ENCODE peak calls at places on chromosomes 5 and 9, in ten cellular contexts. V is A549, B is spleen, W is heart left ventricle, T is IMR-90, I is adrenal gland, C is K562, M is suprapubic skin, U is transverse colon, Q is HCT116. L is an unnamed sample.

GRCh38 chr5:147805030-147805454 is 22.5 kb upstream of the JAKMIP2 start:
- DNase-seq in V (no peak), B (peak), W (no peak), T (no peak), I (peak), C (no peak), M (no peak), U (peak), Q (no peak), L (no peak)

GRCh38 chr5:138911441-138911840 is 36.3 kb upstream of the LRRTM2 start:
- DNase-seq in V (no peak), B (no peak), W (no peak), T (no peak), I (no peak), C (no peak), M (no peak), U (no peak), Q (no peak), L (no peak)

GRCh38 chr9:6925841-6926240 is 168.1 kb downstream of the KDM4C start:
- DNase-seq in V (no peak), B (no peak), W (no peak), T (no peak), I (no peak), C (no peak), M (no peak), U (no peak), Q (no peak), L (no peak)

GRCh38 chr5:121762416-121762815 is 89.3 kb upstream of the FTMT start:
- DNase-seq in V (no peak), B (no peak), W (no peak), T (no peak), I (no peak), C (no peak), M (no peak), U (no peak), Q (no peak), L (no peak)

GRCh38 chr5:112643339-112643971 is 94.2 kb upstream of the APC start:
- DNase-seq in V (no peak), B (no peak), W (no peak), T (no peak), I (no peak), C (no peak), M (no peak), U (no peak), Q (no peak), L (no peak)

GRCh38 chr5:12399868-12400267 is 495.6 kb upstream of the CTNND2 start:
- DNase-seq in V (no peak), B (no peak), W (no peak), T (no peak), I (no peak), C (no peak), M (no peak), U (no peak), Q (no peak), L (no peak)

GRCh38 chr5:378976-379742 is 57.6 kb downstream of the AHRR start:
- DNase-seq in V (no peak), B (peak), W (peak), T (peak), I (peak), C (no peak), M (peak), U (no peak), Q (no peak), L (peak)

GRCh38 chr5:57349214-57349613 is 133.4 kb downstream of the ACTBL2 start:
- DNase-seq in V (no peak), B (no peak), W (no peak), T (no peak), I (no peak), C (no peak), M (no peak), U (no peak), Q (no peak), L (no peak)

GRCh38 chr5:138230261-138230660 is 17.1 kb upstream of the CDC23 start:
- DNase-seq in V (no peak), B (peak), W (peak), T (peak), I (peak), C (no peak), M (no peak), U (no peak), Q (no peak), L (no peak)

GRCh38 chr5:149832636-149833035 is 102.5 kb downstream of the PPARGC1B start:
- DNase-seq in V (no peak), B (no peak), W (no peak), T (no peak), I (no peak), C (no peak), M (no peak), U (no peak), Q (no peak), L (no peak)

GRCh38 chr9:117704024-117704575 is at the start of gene TLR4:
- DNase-seq in V (no peak), B (peak), W (peak), T (no peak), I (peak), C (no peak), M (peak), U (peak), Q (no peak), L (peak)

DNA sequence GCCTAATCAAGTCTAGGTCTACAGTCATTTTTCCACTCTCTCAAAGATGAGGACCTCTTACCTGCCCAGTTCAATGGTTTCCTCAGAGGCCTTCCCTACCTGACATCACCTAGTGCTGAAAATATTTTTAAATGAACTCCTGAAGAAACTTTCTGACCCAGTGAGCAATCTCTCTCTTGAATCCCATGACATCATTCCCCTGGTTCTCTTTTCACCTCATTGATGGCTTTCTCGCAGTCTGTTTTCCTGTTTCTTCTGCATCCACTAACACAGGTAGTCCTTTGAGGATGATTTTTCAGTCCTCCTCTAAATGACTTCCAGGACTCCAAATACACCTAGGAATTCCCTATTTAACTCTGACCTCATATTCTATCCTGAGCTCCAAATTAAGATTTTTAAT is 40.3 kb downstream of the SCAI start:
- DNase-seq in V (no peak), B (no peak), W (no peak), T (no peak), I (no peak), C (no peak), M (no peak), U (no peak), Q (no peak), L (no peak)
- TF ChIP-seq POLR2A in V (no peak), B (no peak), W (no peak), T (no peak), I (no peak), C (no peak), M (no peak), U (no peak), Q (no peak), L (no peak)

DNA sequence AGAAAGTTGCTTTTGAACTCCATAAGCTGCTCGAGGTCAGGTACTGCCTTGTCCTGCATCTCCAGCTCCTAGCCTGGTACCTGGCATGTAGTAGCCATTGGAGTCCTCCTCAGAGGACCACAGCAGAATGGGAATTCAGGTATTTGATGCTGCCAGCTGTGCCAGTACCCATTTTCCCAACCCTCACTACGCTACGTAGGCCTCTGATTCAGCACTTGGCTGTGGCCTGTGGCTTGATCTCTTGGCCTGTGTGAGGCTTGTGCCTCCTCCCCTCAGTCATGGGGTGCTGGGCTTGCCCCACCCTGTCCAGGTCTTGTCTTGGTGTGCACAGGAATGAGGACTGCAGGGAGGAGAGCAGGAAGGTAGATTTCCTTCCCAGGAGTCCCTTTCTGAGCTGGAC is 11.8 kb downstream of the OTULIN start:
- DNase-seq in V (no peak), B (no peak), W (no peak), T (peak), I (no peak), C (no peak), M (no peak), U (no peak), Q (no peak), L (no peak)
- H3K27ac ChIP-seq in V (no peak), B (peak), W (peak), T (no peak), I (peak), C (peak), M (peak), U (no peak), Q (no peak), L (peak)

DNA sequence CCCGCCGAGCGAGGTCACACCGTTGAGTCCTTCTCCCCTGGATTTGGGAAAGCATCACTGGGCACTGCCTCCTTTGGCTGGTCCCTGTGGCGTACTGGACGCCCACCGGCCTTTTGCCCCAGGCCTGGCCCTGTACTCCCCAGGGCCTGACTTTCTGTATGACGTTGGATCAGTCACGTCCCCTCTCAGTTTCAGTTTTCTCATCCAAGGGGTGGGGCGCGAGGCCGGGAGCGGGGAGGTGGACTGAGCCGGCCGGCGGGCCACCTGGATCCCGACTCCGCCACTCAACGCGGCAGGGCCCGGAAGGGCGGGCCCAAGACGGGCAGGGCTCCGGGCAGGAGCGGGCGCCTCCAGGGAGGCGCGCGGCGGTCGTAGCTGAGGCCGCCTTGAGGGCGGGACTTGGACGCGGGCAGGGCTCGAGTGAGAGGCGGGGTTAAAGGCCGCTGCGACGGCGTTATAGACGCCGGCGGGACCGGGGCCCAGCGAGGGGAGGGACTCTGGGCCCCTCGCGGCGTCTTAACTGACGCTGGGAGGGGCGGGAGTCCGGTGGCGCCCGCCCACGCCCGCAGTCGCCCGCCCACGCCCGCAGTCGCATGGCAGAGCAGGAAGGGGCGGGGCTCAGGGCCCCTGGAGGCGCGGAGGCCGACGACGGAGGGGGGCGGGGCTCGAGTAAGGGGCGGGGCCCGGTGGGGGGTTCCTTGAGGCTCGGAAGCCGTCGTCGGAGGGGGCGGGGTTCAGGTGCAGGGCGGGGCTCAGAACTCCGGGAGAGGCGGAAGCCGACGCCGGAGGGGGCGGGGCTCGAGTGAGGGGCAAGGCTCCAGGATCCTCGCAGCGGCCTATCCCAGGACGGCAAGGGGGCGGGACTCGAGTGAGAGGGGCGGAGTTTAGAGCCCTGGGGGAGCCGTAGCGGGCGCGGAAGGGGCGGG is 549 bp upstream of the CARD19 start:
- DNase-seq in V (peak), B (peak), W (peak), T (peak), I (peak), C (peak), M (peak), U (peak), Q (peak), L (peak)
- TF ChIP-seq POLR2A in V (peak), B (peak), W (no peak), T (peak), I (peak), C (peak), M (peak), U (peak), Q (peak), L (peak)

GRCh38 chr5:173953528-173954090 is 35.4 kb upstream of the C5orf47 start:
- DNase-seq in V (no peak), B (no peak), W (no peak), T (peak), I (no peak), C (no peak), M (no peak), U (no peak), Q (no peak), L (no peak)

GRCh38 chr5:173950829-173951228 is 38.1 kb upstream of the C5orf47 start:
- DNase-seq in V (no peak), B (no peak), W (no peak), T (no peak), I (no peak), C (no peak), M (no peak), U (no peak), Q (no peak), L (no peak)

DNA sequence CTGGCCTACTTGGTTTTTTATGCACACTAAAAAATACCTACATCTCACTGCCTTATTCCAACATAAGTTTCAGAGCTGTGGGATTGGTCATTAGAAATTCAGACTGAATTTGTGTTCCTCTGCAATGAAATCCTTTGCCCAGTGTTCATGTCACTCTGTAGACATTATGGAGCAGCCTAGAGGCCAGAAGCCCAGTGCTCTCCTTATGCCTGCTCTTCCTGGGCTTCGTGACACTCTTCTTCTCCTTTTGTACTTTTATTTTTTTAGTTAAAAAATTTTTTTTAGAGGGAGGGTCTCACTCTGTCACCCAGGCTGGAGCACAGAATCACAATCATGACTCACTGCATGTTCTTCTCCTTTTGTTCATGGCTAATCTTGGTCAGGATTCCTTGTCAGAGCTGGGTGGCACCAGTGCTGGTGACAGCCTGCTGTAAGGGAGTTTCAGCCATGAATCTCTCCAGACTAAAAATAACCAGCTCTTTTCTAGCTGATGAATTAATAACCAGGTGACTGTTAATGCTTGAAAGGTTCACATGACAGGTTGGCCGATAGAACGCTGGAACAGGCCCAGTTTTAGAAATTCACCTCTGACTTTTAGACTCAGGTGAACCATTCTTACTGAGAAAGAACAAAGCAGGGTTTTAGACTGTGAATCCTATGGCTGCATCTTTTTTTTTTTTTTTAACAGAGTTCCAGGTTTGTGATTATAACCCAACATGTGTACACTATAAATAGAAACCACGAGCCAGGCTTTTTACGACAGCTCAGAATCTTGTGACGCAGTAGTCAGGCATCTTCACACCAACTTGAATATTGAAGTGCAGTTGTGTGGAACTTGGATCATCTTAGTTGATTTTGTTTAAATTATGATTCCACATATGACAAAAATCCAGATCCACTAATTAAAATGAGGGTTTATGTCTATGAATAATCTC is 34.0 kb upstream of the C5orf47 start:
- DNase-seq in V (no peak), B (no peak), W (no peak), T (peak), I (peak), C (no peak), M (no peak), U (no peak), Q (no peak), L (no peak)
- H3K27ac ChIP-seq in V (peak), B (no peak), W (peak), T (peak), I (peak), C (no peak), M (no peak), U (peak), Q (no peak), L (no peak)

GRCh38 chr9:77978086-77978781 is 53.4 kb downstream of the GNAQ start:
- DNase-seq in V (no peak), B (no peak), W (no peak), T (no peak), I (no peak), C (no peak), M (no peak), U (no peak), Q (no peak), L (no peak)

GRCh38 chr9:77974414-77974813 is 57.2 kb downstream of the GNAQ start:
- DNase-seq in V (no peak), B (no peak), W (no peak), T (no peak), I (no peak), C (no peak), M (no peak), U (no peak), Q (no peak), L (no peak)

GRCh38 chr9:77980622-77981021 is 51.0 kb downstream of the GNAQ start:
- DNase-seq in V (no peak), B (no peak), W (no peak), T (peak), I (no peak), C (no peak), M (no peak), U (no peak), Q (no peak), L (no peak)

GRCh38 chr9:77975023-77975422 is 56.6 kb downstream of the GNAQ start:
- DNase-seq in V (no peak), B (no peak), W (no peak), T (no peak), I (no peak), C (no peak), M (no peak), U (no peak), Q (no peak), L (no peak)

DNA sequence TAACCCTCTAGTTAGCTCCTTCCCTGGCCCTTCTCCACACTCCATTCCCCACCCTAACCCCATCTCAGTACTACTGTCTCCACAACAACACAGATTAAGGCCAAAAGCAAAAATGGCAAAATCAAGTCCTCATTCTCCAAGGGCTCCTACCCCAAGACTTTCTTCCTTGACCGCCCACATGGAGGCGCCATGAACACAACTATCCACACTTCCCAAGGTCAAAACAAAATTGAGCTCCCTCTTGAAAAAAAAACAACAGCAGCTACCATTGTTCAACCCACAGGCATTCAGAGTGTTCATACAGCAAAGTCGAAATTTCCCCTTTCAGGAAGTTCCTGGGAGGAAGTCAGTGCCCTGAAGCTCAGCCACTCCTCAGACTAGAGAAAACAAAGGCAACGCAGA is 54.4 kb downstream of the GNAQ start:
- DNase-seq in V (peak), B (no peak), W (peak), T (peak), I (peak), C (peak), M (no peak), U (peak), Q (peak), L (peak)
- TF ChIP-seq POLR2A in V (no peak), B (no peak), W (no peak), T (no peak), I (no peak), C (no peak), M (no peak), U (no peak), Q (no peak), L (no peak)